ENCODE peak calls at places on chromosomes 4 and X, in eight cellular contexts. D, E, U, N, Y, X, Q and F are unnamed samples.

GRCh38 chrX:37906357-37906756 is 59.0 kb upstream of the DYNLT3 start:
- DNase-seq in D (no peak), E (no peak), U (no peak), N (no peak), Y (no peak), X (no peak), Q (no peak), F (no peak)

GRCh38 chr4:26762650-26763049 is 98.0 kb upstream of the STIM2 start:
- DNase-seq in D (no peak), E (no peak), U (no peak), N (peak; percentile 48), Y (no peak), X (no peak), Q (no peak), F (no peak)

GRCh38 chrX:113975441-113975840 is 608.4 kb upstream of the HTR2C start:
- DNase-seq in D (no peak), E (no peak), U (no peak), N (no peak), Y (no peak), X (no peak), Q (no peak), F (no peak)

GRCh38 chrX:39445336-39445735 is 644.1 kb downstream of the MID1IP1 start:
- DNase-seq in D (no peak), E (no peak), U (peak; percentile 39), N (no peak), Y (no peak), X (no peak), Q (no peak), F (no peak)

GRCh38 chr4:182143822-182144620 is 99.2 kb upstream of the TENM3 start:
- DNase-seq in D (peak; percentile 69), E (peak; percentile 77), U (peak; percentile 23), N (peak; percentile 81), Y (no peak), X (no peak), Q (peak; percentile 18), F (peak; percentile 51)

GRCh38 chr4:112517067-112517588 is 1.1 kb upstream of the NEUROG2 start:
- DNase-seq in D (no peak), E (no peak), U (peak; percentile 80), N (no peak), Y (peak; percentile 68), X (no peak), Q (no peak), F (peak; percentile 79)

GRCh38 chr4:139833131-139833930 is 167.7 kb downstream of the MGST2 start:
- DNase-seq in D (no peak), E (no peak), U (no peak), N (no peak), Y (no peak), X (no peak), Q (no peak), F (no peak)

GRCh38 chrX:68708503-68709290 is 61.2 kb downstream of the STARD8 start:
- DNase-seq in D (no peak), E (no peak), U (no peak), N (no peak), Y (no peak), X (no peak), Q (no peak), F (no peak)

GRCh38 chr4:35559559-35560365 is 684.6 kb downstream of the ARAP2 start:
- DNase-seq in D (no peak), E (no peak), U (no peak), N (peak; percentile 0), Y (no peak), X (no peak), Q (no peak), F (no peak)

GRCh38 chrX:103250977-103251376 is 4.0 kb downstream of the TCEAL8 start:
- DNase-seq in D (peak; percentile 6), E (no peak), U (no peak), N (no peak), Y (no peak), X (no peak), Q (no peak), F (no peak)

GRCh38 chr4:99746443-99746842 is 70.2 kb upstream of the DAPP1 start:
- DNase-seq in D (no peak), E (no peak), U (no peak), N (no peak), Y (no peak), X (no peak), Q (no peak), F (no peak)

GRCh38 chr4:93237526-93237925 is 591.0 kb upstream of the ATOH1 start:
- DNase-seq in D (no peak), E (no peak), U (no peak), N (no peak), Y (no peak), X (no peak), Q (no peak), F (no peak)

GRCh38 chrX:148804579-148804978 is 304.2 kb downstream of the AFF2 start:
- DNase-seq in D (no peak), E (no peak), U (no peak), N (no peak), Y (no peak), X (no peak), Q (no peak), F (no peak)

GRCh38 chr4:125200556-125200955 is 114.2 kb upstream of the FAT4 start:
- DNase-seq in D (no peak), E (no peak), U (no peak), N (no peak), Y (no peak), X (no peak), Q (no peak), F (no peak)

GRCh38 chrX:97820170-97820569 is 936.5 kb downstream of the RPA4 start:
- DNase-seq in D (no peak), E (no peak), U (no peak), N (no peak), Y (no peak), X (no peak), Q (no peak), F (no peak)

GRCh38 chrX:150688911-150689451 is 4.2 kb upstream of the MTMR1 start:
- DNase-seq in D (peak; percentile 70), E (peak; percentile 91), U (no peak), N (peak; percentile 91), Y (no peak), X (no peak), Q (peak; percentile 42), F (no peak)

GRCh38 chr4:24063771-24064170 is 173.9 kb upstream of the PPARGC1A start:
- DNase-seq in D (no peak), E (no peak), U (no peak), N (no peak), Y (no peak), X (no peak), Q (no peak), F (no peak)

GRCh38 chr4:130336585-130337217 is 1240.7 kb downstream of the C4orf33 start:
- DNase-seq in D (peak; percentile 22), E (peak; percentile 34), U (peak; percentile 19), N (peak; percentile 37), Y (no peak), X (no peak), Q (no peak), F (no peak)

GRCh38 chr4:5780831-5781480 is 70.0 kb downstream of the EVC start:
- DNase-seq in D (no peak), E (peak; percentile 24), U (no peak), N (peak; percentile 45), Y (no peak), X (no peak), Q (no peak), F (no peak)

GRCh38 chr4:86497131-86497530 is 97.0 kb upstream of the PTPN13 start:
- DNase-seq in D (peak; percentile 20), E (no peak), U (peak; percentile 25), N (no peak), Y (no peak), X (no peak), Q (no peak), F (no peak)

GRCh38 chrX:74015379-74016019 is 288.5 kb upstream of the ZCCHC13 start:
- DNase-seq in D (peak; percentile 41), E (peak; percentile 72), U (peak; percentile 73), N (peak; percentile 81), Y (peak; percentile 13), X (peak; percentile 63), Q (peak; percentile 31), F (peak; percentile 69)

GRCh38 chr4:149923736-149924135 is 108.1 kb upstream of the IQCM start:
- DNase-seq in D (no peak), E (no peak), U (no peak), N (no peak), Y (no peak), X (no peak), Q (no peak), F (no peak)
- TF ChIP-seq CTCF in D (no peak), E (no peak), U (no peak), N (no peak), Y (no peak), X (no peak), Q (no peak), F (no peak)

GRCh38 chr4:18007625-18008024 is 13.9 kb downstream of the LCORL start:
- DNase-seq in D (no peak), E (no peak), U (no peak), N (no peak), Y (no peak), X (no peak), Q (no peak), F (no peak)
- TF ChIP-seq CTCF in D (no peak), E (no peak), U (no peak), N (no peak), Y (no peak), X (no peak), Q (no peak), F (no peak)

DNA sequence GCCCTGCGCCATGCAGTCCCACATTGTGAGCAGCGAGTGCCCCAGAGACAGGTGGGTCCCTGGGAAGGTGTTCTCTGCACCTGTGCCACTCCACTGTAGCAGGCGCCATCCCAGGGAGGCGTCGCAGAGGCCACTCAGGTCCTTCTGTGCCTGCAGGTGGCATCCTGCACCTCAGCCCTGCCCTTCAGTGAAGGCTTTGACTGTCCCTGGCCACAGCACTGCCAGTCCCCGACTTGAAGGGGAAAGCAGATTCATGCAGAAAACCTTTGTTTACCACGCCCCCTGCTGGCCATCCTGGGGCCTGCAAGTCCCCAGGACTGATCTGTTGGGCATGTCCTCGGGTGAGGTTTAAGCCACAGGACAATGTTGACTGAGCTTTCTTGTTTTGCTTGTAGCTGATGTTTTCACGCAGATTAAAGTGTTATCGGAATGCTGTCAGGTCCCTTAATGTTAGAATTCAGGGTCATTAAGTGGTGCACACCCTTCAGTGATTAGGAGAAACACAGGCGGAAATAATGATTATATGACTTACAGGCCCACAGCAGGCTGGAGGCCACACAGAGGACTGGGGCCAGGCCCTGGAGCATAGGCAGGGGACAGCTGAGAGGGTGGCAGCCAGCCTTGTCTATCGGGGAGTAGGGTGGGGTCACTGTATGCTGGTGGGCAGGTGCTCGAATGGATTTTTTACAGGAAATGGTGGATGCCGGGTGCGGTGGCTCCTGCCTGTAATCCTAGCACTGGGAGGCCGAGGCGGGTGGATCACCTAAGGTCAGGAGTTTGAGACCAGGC is 5.0 kb downstream of the TACC3 start:
- DNase-seq in D (no peak), E (peak; percentile 85), U (peak; percentile 89), N (peak; percentile 80), Y (no peak), X (peak; percentile 90), Q (peak; percentile 69), F (peak; percentile 86)
- TF ChIP-seq CTCF in D (peak; percentile 95), E (peak; percentile 98), U (peak; percentile 95), N (peak; percentile 96), Y (peak; percentile 98), X (peak; percentile 90), Q (peak; percentile 82), F (peak; percentile 94)

DNA sequence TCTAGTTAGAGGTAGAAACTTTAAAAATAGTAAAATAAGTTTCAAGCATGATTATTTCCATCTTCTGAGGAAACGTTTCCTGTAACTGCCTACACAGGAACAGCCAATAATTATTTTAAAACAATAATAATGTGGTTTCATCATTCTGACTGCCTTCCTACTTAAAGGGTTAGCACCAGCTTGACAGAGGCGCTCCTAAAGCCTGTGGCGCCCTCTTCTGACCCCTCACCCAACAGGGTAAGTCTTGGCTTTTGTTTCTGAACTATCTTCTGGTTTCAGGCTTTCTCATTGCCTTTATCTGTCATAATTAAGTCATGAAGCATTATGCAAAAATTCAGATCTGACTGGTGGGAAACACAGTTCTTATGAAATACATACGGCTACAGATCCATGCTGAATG is 96.7 kb downstream of the ITM2A start:
- DNase-seq in D (no peak), E (no peak), U (peak; percentile 85), N (peak; percentile 19), Y (peak; percentile 54), X (peak; percentile 76), Q (no peak), F (peak; percentile 26)
- TF ChIP-seq CTCF in D (no peak), E (no peak), U (peak; percentile 67), N (peak; percentile 27), Y (peak; percentile 67), X (peak; percentile 77), Q (no peak), F (peak; percentile 80)